ENCODE peak calls at places on chromosomes 2 and 18, in four cellular contexts. I is stomach, Y is HCT116, F is Peyer's patch. S is an unnamed sample.

GRCh38 chr2:156474316-156474715 is 38.1 kb downstream of the GPD2 start:
- DNase-seq in I (no peak), Y (no peak), F (no peak), S (no peak)

GRCh38 chr18:58776084-58776483 is 88.6 kb upstream of the ZNF532 start:
- DNase-seq in I (no peak), Y (no peak), F (no peak), S (no peak)

GRCh38 chr18:51196811-51197660 is 445 bp downstream of the MEX3C start:
- DNase-seq in I (peak), Y (no peak), F (peak), S (peak)

GRCh38 chr2:143936758-143937562 is 583.0 kb downstream of the ZEB2 start:
- DNase-seq in I (peak), Y (no peak), F (no peak), S (peak)

GRCh38 chr2:170022692-170023091 is 155.3 kb upstream of the MYO3B start:
- DNase-seq in I (no peak), Y (no peak), F (no peak), S (peak)

GRCh38 chr2:143246815-143247744 is 117.9 kb downstream of the ARHGAP15 start:
- DNase-seq in I (no peak), Y (no peak), F (peak), S (no peak)

GRCh38 chr2:185700883-185701282 is 37.7 kb upstream of the FSIP2 start:
- DNase-seq in I (no peak), Y (no peak), F (no peak), S (no peak)

GRCh38 chr2:13522917-13523821 is 806.4 kb downstream of the TRIB2 start:
- DNase-seq in I (peak), Y (no peak), F (no peak), S (no peak)

GRCh38 chr18:75247041-75247551 is 36.5 kb downstream of the TSHZ1 start:
- DNase-seq in I (no peak), Y (no peak), F (no peak), S (no peak)

GRCh38 chr2:239893236-239893515 is 132.0 kb downstream of the NDUFA10 start:
- DNase-seq in I (no peak), Y (no peak), F (peak), S (no peak)

GRCh38 chr2:59076079-59076619 is 835.0 kb upstream of the FANCL start:
- DNase-seq in I (no peak), Y (no peak), F (no peak), S (no peak)

GRCh38 chr2:145339646-145340045 is 819.7 kb upstream of the ZEB2 start:
- DNase-seq in I (no peak), Y (no peak), F (no peak), S (no peak)

GRCh38 chr18:79421275-79421857 is 25.6 kb downstream of the NFATC1 start:
- DNase-seq in I (no peak), Y (no peak), F (no peak), S (no peak)

GRCh38 chr2:196168181-196168580 is 3.2 kb downstream of the STK17B start:
- DNase-seq in I (no peak), Y (no peak), F (no peak), S (no peak)

GRCh38 chr2:219430633-219431615 is 3.7 kb upstream of the SPEG start:
- DNase-seq in I (no peak), Y (no peak), F (no peak), S (no peak)

GRCh38 chr18:22387787-22388186 is 29.9 kb downstream of the CTAGE1 start:
- DNase-seq in I (no peak), Y (no peak), F (no peak), S (no peak)

GRCh38 chr2:34242741-34243123 is 643.6 kb upstream of the FAM98A start:
- DNase-seq in I (peak), Y (no peak), F (peak), S (no peak)

GRCh38 chr2:183937220-183937619 is 661.1 kb upstream of the ZNF804A start:
- DNase-seq in I (no peak), Y (no peak), F (no peak), S (no peak)

GRCh38 chr18:26710460-26711096 is 154.9 kb downstream of the AQP4 start:
- DNase-seq in I (no peak), Y (no peak), F (no peak), S (no peak)

GRCh38 chr2:185738679-185739472 is at the start of gene FSIP2:
- DNase-seq in I (peak), Y (no peak), F (peak), S (peak)

GRCh38 chr2:1855150-1855549 is 110.8 kb upstream of the PXDN start:
- DNase-seq in I (no peak), Y (no peak), F (peak), S (no peak)

GRCh38 chr2:85167479-85167878 is 34.3 kb downstream of the TCF7L1 start:
- DNase-seq in I (no peak), Y (no peak), F (no peak), S (no peak)

GRCh38 chr2:176101862-176102261 is 2.3 kb downstream of the HOXD12 start:
- DNase-seq in I (no peak), Y (no peak), F (no peak), S (no peak)

GRCh38 chr2:126656311-126657145 is 570 bp downstream of the GYPC start:
- DNase-seq in I (no peak), Y (no peak), F (peak), S (peak)

GRCh38 chr2:233130481-233130970 is 70.4 kb downstream of the INPP5D start:
- DNase-seq in I (no peak), Y (no peak), F (no peak), S (no peak)

GRCh38 chr2:71813315-71813714 is 334.3 kb downstream of the CYP26B1 start:
- DNase-seq in I (no peak), Y (no peak), F (no peak), S (no peak)

GRCh38 chr2:131039535-131039907 is 53.7 kb downstream of the FAM168B start:
- DNase-seq in I (peak), Y (no peak), F (no peak), S (no peak)

GRCh38 chr2:177474301-177474700 is 81.7 kb downstream of the AGPS start:
- DNase-seq in I (no peak), Y (no peak), F (no peak), S (no peak)

GRCh38 chr2:42652086-42652485 is 83.7 kb downstream of the MTA3 start:
- DNase-seq in I (no peak), Y (no peak), F (no peak), S (no peak)

GRCh38 chr18:13616525-13617035 is 109.8 kb downstream of the FAM210A start:
- DNase-seq in I (no peak), Y (no peak), F (no peak), S (no peak)

GRCh38 chr2:201120500-201120899 is 4.5 kb downstream of the CFLAR start:
- DNase-seq in I (no peak), Y (no peak), F (no peak), S (peak)

GRCh38 chr2:181305151-181306123 is 151.7 kb upstream of the ITGA4 start:
- DNase-seq in I (no peak), Y (no peak), F (peak), S (peak)
- TF ChIP-seq POLR2A in I (no peak), Y (no peak), F (no peak), S (peak)

GRCh38 chr2:46161329-46161728 is 135.9 kb upstream of the EPAS1 start:
- DNase-seq in I (no peak), Y (no peak), F (no peak), S (no peak)
- TF ChIP-seq POLR2A in I (no peak), Y (no peak), F (no peak), S (no peak)

GRCh38 chr18:12377556-12378553 is 828 bp upstream of the AFG3L2 start:
- DNase-seq in I (no peak), Y (no peak), F (peak), S (no peak)
- TF ChIP-seq POLR2A in I (no peak), Y (no peak), F (no peak), S (peak)

GRCh38 chr18:52572036-52572750 is 232.2 kb downstream of the DCC start:
- DNase-seq in I (no peak), Y (no peak), F (no peak), S (no peak)
- TF ChIP-seq POLR2A in I (no peak), Y (no peak), F (no peak), S (no peak)

DNA sequence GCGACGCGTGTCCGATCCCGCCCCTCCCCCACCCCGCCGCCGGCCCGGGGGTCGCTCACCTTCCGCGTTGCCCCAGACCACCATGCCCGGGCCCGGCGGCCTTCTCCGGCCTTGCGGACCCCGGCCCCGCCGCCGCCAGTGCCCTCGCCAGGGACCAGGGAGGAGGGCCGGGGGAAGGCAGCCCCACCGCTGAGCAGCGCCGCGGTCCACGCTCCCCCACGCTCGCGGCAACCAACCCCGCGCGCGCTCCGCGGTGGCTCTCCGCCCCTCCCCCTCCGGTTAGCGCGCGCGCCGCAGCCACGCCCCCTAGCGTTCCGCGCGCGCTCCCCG is at the start of gene REV1:
- DNase-seq in I (no peak), Y (no peak), F (no peak), S (no peak)
- TF ChIP-seq POLR2A in I (no peak), Y (peak), F (no peak), S (peak)

GRCh38 chr2:9205963-9206948 is at the start of gene ASAP2:
- DNase-seq in I (peak), Y (no peak), F (peak), S (peak)
- TF ChIP-seq POLR2A in I (no peak), Y (peak), F (peak), S (no peak)

DNA sequence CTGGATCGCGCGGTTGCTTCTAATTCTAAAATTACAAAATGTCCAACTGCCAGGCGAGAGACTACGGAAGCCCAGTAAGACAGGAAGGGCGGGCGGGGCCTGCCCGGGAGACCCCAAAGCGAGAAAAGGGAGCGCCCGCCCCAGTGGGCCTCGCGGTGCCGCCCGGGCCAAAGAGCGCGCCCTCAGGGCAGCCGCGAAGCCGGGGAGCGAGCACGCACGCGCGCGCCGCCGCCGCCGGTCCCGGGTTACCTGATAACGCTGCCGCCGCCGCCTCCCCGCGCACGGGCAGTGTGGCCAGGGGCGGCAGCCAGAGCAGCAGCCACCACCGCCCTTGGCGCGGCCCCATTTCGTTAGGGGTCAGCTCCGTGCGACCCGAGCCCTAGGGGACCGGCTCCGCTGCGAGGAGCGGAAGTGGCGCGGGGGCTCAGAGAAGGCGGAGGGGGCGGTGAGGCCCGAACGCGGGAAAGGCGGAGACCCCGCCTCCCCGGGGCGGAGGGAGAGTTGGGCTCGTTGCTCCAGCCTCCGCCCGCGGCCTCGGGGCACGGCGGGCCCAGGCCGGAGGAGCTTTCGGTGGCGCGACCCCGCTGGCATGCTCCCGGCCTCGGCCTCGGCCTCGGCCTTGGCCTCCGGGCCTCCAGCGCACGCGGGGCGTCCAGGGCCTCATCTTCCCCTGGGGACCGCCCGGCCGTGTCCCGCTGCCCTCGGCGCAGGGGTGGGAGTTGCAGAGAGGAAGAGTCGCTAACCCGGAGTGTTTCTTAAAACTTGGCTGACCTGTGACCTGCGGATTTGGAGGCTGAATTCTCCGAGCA is at the start of gene NEMP2:
- DNase-seq in I (peak), Y (no peak), F (peak), S (peak)
- TF ChIP-seq POLR2A in I (no peak), Y (peak), F (peak), S (peak)

GRCh38 chr18:57550510-57550909 is 36.0 kb downstream of the FECH start:
- DNase-seq in I (no peak), Y (no peak), F (no peak), S (no peak)

GRCh38 chr18:57544958-57545661 is 41.4 kb downstream of the FECH start:
- DNase-seq in I (no peak), Y (no peak), F (no peak), S (no peak)

GRCh38 chr18:57543560-57543959 is 42.9 kb downstream of the FECH start:
- DNase-seq in I (no peak), Y (no peak), F (no peak), S (no peak)

GRCh38 chr18:57542801-57543427 is 43.6 kb downstream of the FECH start:
- DNase-seq in I (no peak), Y (no peak), F (no peak), S (no peak)

DNA sequence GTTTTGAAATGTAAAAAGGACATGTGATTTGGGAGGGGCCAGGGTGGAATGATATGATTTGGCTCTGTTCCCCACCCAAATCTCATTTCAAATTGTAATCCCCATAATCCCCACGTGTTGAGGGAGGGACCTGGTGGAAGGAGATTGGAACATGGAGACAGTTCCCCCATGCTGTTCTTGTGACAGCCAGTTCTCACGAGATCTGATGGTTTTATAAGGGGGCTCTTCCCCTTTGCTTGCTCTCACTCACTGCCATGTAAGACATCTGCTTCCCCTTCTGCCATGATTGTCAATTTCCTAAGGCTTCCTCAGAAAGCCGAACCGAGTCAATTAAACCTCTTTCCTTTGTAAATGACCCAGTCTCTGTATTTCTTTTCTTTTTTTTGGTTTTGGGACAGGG is 39.2 kb downstream of the FECH start:
- DNase-seq in I (no peak), Y (no peak), F (no peak), S (peak)
- TF ChIP-seq POLR2A in I (no peak), Y (no peak), F (no peak), S (no peak)